ENCODE peak calls at places on chromosomes 13 and 19, in nine cellular contexts. One of them, this sample, is unnamed.

GRCh38 chr13:80979035-80979641 is 638.2 kb upstream of the SPRY2 start:
- DNase-seq in lung: peak; percentile 42
- DNase-seq in K562: peak; percentile 11
- DNase-seq in keratinocyte: peak; percentile 11
- DNase-seq in spleen: no peak
- DNase-seq in psoas muscle: no peak
- DNase-seq in body of pancreas: peak; percentile 57
- DNase-seq in tibial nerve: no peak
- DNase-seq in left lung: no peak
- DNase-seq in this sample: no peak

GRCh38 chr19:22620912-22621311 is 13.2 kb upstream of the ZNF492 start:
- DNase-seq in K562: no peak
- DNase-seq in body of pancreas: no peak
- DNase-seq in lung: no peak
- DNase-seq in keratinocyte: no peak
- DNase-seq in left lung: no peak
- DNase-seq in spleen: no peak
- DNase-seq in tibial nerve: no peak
- DNase-seq in psoas muscle: no peak
- DNase-seq in this sample: no peak

GRCh38 chr13:98571955-98572662 is 4.8 kb downstream of the STK24 start:
- DNase-seq in body of pancreas: no peak
- DNase-seq in spleen: peak; percentile 76
- DNase-seq in K562: no peak
- DNase-seq in left lung: no peak
- DNase-seq in tibial nerve: no peak
- DNase-seq in psoas muscle: peak; percentile 34
- DNase-seq in lung: no peak
- DNase-seq in keratinocyte: no peak
- DNase-seq in this sample: no peak

GRCh38 chr13:98103942-98104880 is 38.7 kb upstream of the FARP1 start:
- DNase-seq in keratinocyte: no peak
- DNase-seq in spleen: no peak
- DNase-seq in K562: no peak
- DNase-seq in tibial nerve: no peak
- DNase-seq in left lung: no peak
- DNase-seq in lung: no peak
- DNase-seq in body of pancreas: no peak
- DNase-seq in psoas muscle: no peak
- DNase-seq in this sample: no peak

GRCh38 chr19:51246153-51246552 is 4.7 kb upstream of the SIGLECL1 start:
- DNase-seq in psoas muscle: no peak
- DNase-seq in tibial nerve: no peak
- DNase-seq in body of pancreas: peak; percentile 38
- DNase-seq in K562: peak; percentile 27
- DNase-seq in spleen: no peak
- DNase-seq in keratinocyte: no peak
- DNase-seq in left lung: no peak
- DNase-seq in lung: no peak
- DNase-seq in this sample: no peak

GRCh38 chr13:46032341-46032740 is 20.2 kb downstream of the ZC3H13 start:
- DNase-seq in K562: no peak
- DNase-seq in lung: no peak
- DNase-seq in psoas muscle: no peak
- DNase-seq in spleen: no peak
- DNase-seq in tibial nerve: no peak
- DNase-seq in left lung: no peak
- DNase-seq in body of pancreas: no peak
- DNase-seq in keratinocyte: no peak
- DNase-seq in this sample: no peak

GRCh38 chr13:74796126-74796643 is 662.0 kb upstream of the KLF12 start:
- DNase-seq in tibial nerve: no peak
- DNase-seq in body of pancreas: no peak
- DNase-seq in K562: no peak
- DNase-seq in keratinocyte: no peak
- DNase-seq in spleen: no peak
- DNase-seq in left lung: no peak
- DNase-seq in psoas muscle: no peak
- DNase-seq in lung: no peak
- DNase-seq in this sample: no peak

GRCh38 chr19:49473868-49474544 is at the start of gene FLT3LG:
- DNase-seq in tibial nerve: peak; percentile 50
- DNase-seq in psoas muscle: peak; percentile 80
- DNase-seq in left lung: peak; percentile 94
- DNase-seq in K562: peak; percentile 91
- DNase-seq in spleen: peak; percentile 95
- DNase-seq in lung: peak; percentile 77
- DNase-seq in body of pancreas: peak; percentile 69
- DNase-seq in keratinocyte: no peak
- DNase-seq in this sample: peak; percentile 92

GRCh38 chr19:5615756-5616327 is 6.7 kb downstream of the SAFB2 start:
- DNase-seq in K562: no peak
- DNase-seq in psoas muscle: no peak
- DNase-seq in tibial nerve: no peak
- DNase-seq in left lung: no peak
- DNase-seq in lung: no peak
- DNase-seq in body of pancreas: no peak
- DNase-seq in spleen: no peak
- DNase-seq in keratinocyte: no peak
- DNase-seq in this sample: no peak

GRCh38 chr19:18867199-18867598 is 28.8 kb downstream of the CERS1 start:
- DNase-seq in body of pancreas: no peak
- DNase-seq in tibial nerve: no peak
- DNase-seq in spleen: peak; percentile 70
- DNase-seq in left lung: peak; percentile 64
- DNase-seq in lung: no peak
- DNase-seq in K562: no peak
- DNase-seq in psoas muscle: peak; percentile 12
- DNase-seq in keratinocyte: no peak
- DNase-seq in this sample: no peak

GRCh38 chr19:18865106-18865972 is 30.6 kb downstream of the CERS1 start:
- DNase-seq in lung: no peak
- DNase-seq in tibial nerve: no peak
- DNase-seq in spleen: peak; percentile 72
- DNase-seq in left lung: peak; percentile 65
- DNase-seq in psoas muscle: peak; percentile 12
- DNase-seq in body of pancreas: no peak
- DNase-seq in K562: no peak
- DNase-seq in keratinocyte: no peak
- DNase-seq in this sample: no peak

GRCh38 chr19:18866800-18867123 is 29.2 kb downstream of the CERS1 start:
- DNase-seq in tibial nerve: no peak
- DNase-seq in body of pancreas: no peak
- DNase-seq in spleen: no peak
- DNase-seq in lung: no peak
- DNase-seq in K562: no peak
- DNase-seq in left lung: no peak
- DNase-seq in psoas muscle: peak; percentile 15
- DNase-seq in keratinocyte: no peak
- DNase-seq in this sample: no peak

GRCh38 chr19:18867751-18868150 is 28.2 kb downstream of the CERS1 start:
- DNase-seq in spleen: no peak
- DNase-seq in keratinocyte: no peak
- DNase-seq in body of pancreas: no peak
- DNase-seq in psoas muscle: peak; percentile 10
- DNase-seq in left lung: peak; percentile 54
- DNase-seq in K562: no peak
- DNase-seq in tibial nerve: no peak
- DNase-seq in lung: no peak
- DNase-seq in this sample: no peak

GRCh38 chr19:18865973-18866799 is 29.8 kb downstream of the CERS1 start:
- DNase-seq in psoas muscle: peak; percentile 71
- DNase-seq in K562: peak; percentile 89
- DNase-seq in left lung: peak; percentile 94
- DNase-seq in keratinocyte: no peak
- DNase-seq in tibial nerve: peak; percentile 36
- DNase-seq in body of pancreas: peak; percentile 41
- DNase-seq in spleen: peak; percentile 91
- DNase-seq in lung: no peak
- DNase-seq in this sample: no peak
- H3K27ac ChIP-seq in psoas muscle: no peak overlapping the region
- H3K27ac ChIP-seq in K562: peak overlapping the region; percentile 58
- H3K27ac ChIP-seq in left lung: no peak overlapping the region
- H3K27ac ChIP-seq in keratinocyte: no peak overlapping the region
- H3K27ac ChIP-seq in tibial nerve: no peak overlapping the region
- H3K27ac ChIP-seq in body of pancreas: no peak overlapping the region
- H3K27ac ChIP-seq in spleen: no peak overlapping the region
- H3K27ac ChIP-seq in lung: no peak overlapping the region
- H3K27ac ChIP-seq in this sample: no peak overlapping the region

DNA sequence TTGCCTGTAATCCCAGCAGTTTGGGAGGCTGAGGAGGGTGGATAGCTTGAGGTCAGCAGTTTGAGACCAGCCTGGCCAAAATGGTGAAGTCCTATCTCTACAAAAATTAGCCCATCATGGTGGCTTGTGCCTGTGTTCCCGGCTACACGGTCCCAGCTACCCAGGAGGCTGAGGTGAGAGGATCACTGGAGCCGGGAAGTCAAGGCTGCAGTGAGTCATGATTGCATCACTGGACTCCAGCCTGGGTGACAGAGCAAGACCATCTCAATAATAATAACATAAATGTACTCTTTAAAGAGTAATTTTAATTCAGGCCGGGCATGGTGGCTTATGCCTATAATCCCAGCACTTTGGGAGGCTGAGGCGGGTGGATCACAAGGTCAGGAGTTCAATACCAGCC is 38.7 kb downstream of the SKA3 start:
- DNase-seq in K562: no peak
- DNase-seq in psoas muscle: no peak
- DNase-seq in spleen: no peak
- DNase-seq in lung: no peak
- DNase-seq in tibial nerve: no peak
- DNase-seq in left lung: no peak
- DNase-seq in body of pancreas: no peak
- DNase-seq in keratinocyte: no peak
- DNase-seq in this sample: no peak
- H3K4me3 ChIP-seq in K562: no peak overlapping the region
- H3K4me3 ChIP-seq in psoas muscle: no peak overlapping the region
- H3K4me3 ChIP-seq in spleen: no peak overlapping the region
- H3K4me3 ChIP-seq in lung: no peak overlapping the region
- H3K4me3 ChIP-seq in tibial nerve: no peak overlapping the region
- H3K4me3 ChIP-seq in left lung: no peak overlapping the region
- H3K4me3 ChIP-seq in body of pancreas: no peak overlapping the region
- H3K4me3 ChIP-seq in keratinocyte: no peak overlapping the region
- H3K4me3 ChIP-seq in this sample: no peak overlapping the region

GRCh38 chr13:101451641-101452040 is 834 bp upstream of the ITGBL1 start:
- DNase-seq in left lung: no peak
- DNase-seq in tibial nerve: no peak
- DNase-seq in K562: no peak
- DNase-seq in psoas muscle: no peak
- DNase-seq in spleen: no peak
- DNase-seq in keratinocyte: no peak
- DNase-seq in lung: no peak
- DNase-seq in body of pancreas: no peak
- DNase-seq in this sample: no peak

GRCh38 chr13:101454767-101455166 is 2.3 kb downstream of the ITGBL1 start:
- DNase-seq in left lung: no peak
- DNase-seq in body of pancreas: no peak
- DNase-seq in tibial nerve: no peak
- DNase-seq in psoas muscle: no peak
- DNase-seq in spleen: no peak
- DNase-seq in K562: no peak
- DNase-seq in keratinocyte: no peak
- DNase-seq in lung: no peak
- DNase-seq in this sample: no peak

GRCh38 chr13:101455863-101456262 is 3.4 kb downstream of the ITGBL1 start:
- DNase-seq in spleen: no peak
- DNase-seq in tibial nerve: no peak
- DNase-seq in left lung: no peak
- DNase-seq in K562: no peak
- DNase-seq in body of pancreas: no peak
- DNase-seq in keratinocyte: peak; percentile 67
- DNase-seq in lung: no peak
- DNase-seq in psoas muscle: no peak
- DNase-seq in this sample: no peak

GRCh38 chr13:101452519-101453485 is at the start of gene ITGBL1:
- DNase-seq in tibial nerve: no peak
- DNase-seq in spleen: no peak
- DNase-seq in left lung: peak; percentile 65
- DNase-seq in keratinocyte: no peak
- DNase-seq in body of pancreas: no peak
- DNase-seq in lung: no peak
- DNase-seq in K562: no peak
- DNase-seq in psoas muscle: peak; percentile 23
- DNase-seq in this sample: no peak

DNA sequence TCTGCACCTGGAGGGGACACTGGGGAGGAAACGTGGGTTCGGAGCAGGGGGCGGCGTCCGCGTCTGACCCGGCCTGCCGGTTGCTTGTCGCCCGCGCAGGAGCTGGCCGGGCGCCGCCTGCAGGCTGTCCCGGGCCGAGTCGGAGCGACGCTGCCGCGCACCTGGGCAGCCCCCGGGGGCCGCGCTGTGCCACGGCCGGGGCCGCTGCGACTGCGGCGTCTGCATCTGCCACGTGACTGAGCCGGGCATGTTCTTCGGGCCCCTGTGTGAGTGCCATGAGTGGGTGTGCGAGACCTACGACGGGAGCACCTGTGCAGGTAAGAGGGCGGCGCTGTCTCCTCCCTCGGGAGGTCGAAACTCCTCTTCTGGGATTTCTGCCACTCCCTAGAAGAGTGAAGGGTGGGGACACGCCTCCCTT is 1.3 kb downstream of the ITGBL1 start:
- DNase-seq in tibial nerve: no peak
- DNase-seq in psoas muscle: no peak
- DNase-seq in keratinocyte: no peak
- DNase-seq in K562: no peak
- DNase-seq in lung: peak; percentile 32
- DNase-seq in spleen: no peak
- DNase-seq in body of pancreas: peak; percentile 58
- DNase-seq in left lung: peak; percentile 80
- DNase-seq in this sample: no peak
- TF ChIP-seq CTCF in tibial nerve: no peak
- TF ChIP-seq CTCF in psoas muscle: no peak
- TF ChIP-seq CTCF in keratinocyte: peak; percentile 47
- TF ChIP-seq CTCF in K562: no peak
- TF ChIP-seq CTCF in lung: no peak
- TF ChIP-seq CTCF in spleen: no peak
- TF ChIP-seq CTCF in body of pancreas: peak; percentile 49
- TF ChIP-seq CTCF in left lung: peak; percentile 15
- TF ChIP-seq CTCF in this sample: no peak

DNA sequence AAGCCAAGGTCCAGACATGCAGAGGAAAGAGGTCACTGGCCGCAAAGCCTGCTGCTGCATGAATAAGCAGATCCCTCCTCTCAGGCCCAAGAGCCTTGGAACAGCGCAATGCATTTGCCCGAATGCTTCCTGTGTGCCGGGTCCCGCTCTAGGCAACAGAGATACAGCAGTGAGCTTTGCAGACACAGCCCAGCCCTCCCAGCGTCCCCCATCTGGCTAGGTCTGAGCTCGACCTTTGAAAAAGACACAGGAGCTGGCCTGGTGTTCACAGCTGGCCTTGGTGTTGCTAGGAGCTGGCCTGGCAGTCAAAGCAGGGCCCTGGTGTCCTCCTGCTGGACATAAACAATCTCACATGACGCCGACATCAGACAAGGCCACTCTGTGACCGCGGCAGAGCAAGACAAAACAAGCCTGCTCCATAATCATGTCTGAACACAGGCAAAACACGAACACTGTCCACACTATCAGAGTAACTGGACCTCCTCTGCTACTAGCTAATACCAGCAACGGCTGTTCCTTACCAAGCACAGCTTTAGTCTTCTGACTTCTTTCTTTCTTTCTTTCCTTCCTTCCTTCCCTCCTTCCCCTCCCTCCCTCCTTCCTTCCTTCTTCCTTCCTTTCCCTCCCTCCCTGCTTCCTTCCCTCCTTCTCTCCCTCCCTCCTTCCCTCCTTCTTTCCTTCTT is 5.7 kb upstream of the PEX11G start:
- DNase-seq in lung: no peak
- DNase-seq in psoas muscle: peak; percentile 40
- DNase-seq in tibial nerve: no peak
- DNase-seq in left lung: no peak
- DNase-seq in K562: peak; percentile 68
- DNase-seq in keratinocyte: no peak
- DNase-seq in spleen: peak; percentile 85
- DNase-seq in body of pancreas: peak; percentile 88
- DNase-seq in this sample: peak; percentile 85
- H3K27ac ChIP-seq in lung: peak overlapping the region; percentile 83
- H3K27ac ChIP-seq in psoas muscle: peak overlapping the region; percentile 62
- H3K27ac ChIP-seq in tibial nerve: peak overlapping the region; percentile 72
- H3K27ac ChIP-seq in left lung: peak overlapping the region; percentile 73
- H3K27ac ChIP-seq in K562: peak overlapping the region; percentile 81
- H3K27ac ChIP-seq in keratinocyte: no peak overlapping the region
- H3K27ac ChIP-seq in spleen: peak overlapping the region; percentile 79
- H3K27ac ChIP-seq in body of pancreas: peak overlapping the region; percentile 52
- H3K27ac ChIP-seq in this sample: peak overlapping the region; percentile 60